ENCODE peak calls at places on chromosomes 3 and 15, in six cellular contexts. T, D, A, G, Q and L are unnamed samples.

GRCh38 chr3:196287066-196287404 is 491 bp downstream of the PCYT1A start:
- DNase-seq in D (peak; percentile 40), A (no peak), T (no peak), G (no peak), Q (no peak), L (peak; percentile 24)

GRCh38 chr3:64098686-64099085 is 75.4 kb upstream of the PSMD6 start:
- DNase-seq in T (no peak), D (no peak), Q (no peak), A (no peak), G (no peak), L (no peak)

GRCh38 chr3:12309716-12310115 is 20.8 kb downstream of the PPARG start:
- DNase-seq in T (no peak), G (no peak), D (no peak), A (no peak), Q (no peak), L (no peak)

GRCh38 chr15:36109943-36110658 is 469.3 kb upstream of the CDIN1 start:
- DNase-seq in G (no peak), Q (peak; percentile 63), A (no peak), D (peak; percentile 44), T (no peak), L (no peak)

GRCh38 chr3:58626841-58627579 is 39.6 kb downstream of the FAM3D start:
- DNase-seq in T (no peak), D (no peak), A (no peak), Q (no peak), G (no peak), L (no peak)

GRCh38 chr3:85835857-85836470 is 877.2 kb downstream of the CADM2 start:
- DNase-seq in A (no peak), T (no peak), D (no peak), Q (no peak), G (no peak), L (no peak)

GRCh38 chr3:148101061-148101460 is 596.6 kb upstream of the AGTR1 start:
- DNase-seq in Q (peak; percentile 63), T (no peak), A (no peak), G (no peak), D (peak; percentile 15), L (no peak)

GRCh38 chr3:127001486-127002194 is 18.7 kb downstream of the PLXNA1 start:
- DNase-seq in G (no peak), A (no peak), Q (no peak), D (no peak), T (no peak), L (no peak)

GRCh38 chr3:149575213-149575961 is 82.4 kb downstream of the WWTR1 start:
- DNase-seq in D (peak; percentile 90), T (no peak), Q (peak; percentile 96), A (no peak), G (no peak), L (no peak)

GRCh38 chr3:76487446-76487845 is 552.5 kb upstream of the ROBO2 start:
- DNase-seq in A (no peak), T (no peak), Q (no peak), D (peak; percentile 0), G (no peak), L (peak; percentile 11)

GRCh38 chr15:89735773-89736172 is 15.3 kb downstream of the MESP1 start:
- DNase-seq in A (no peak), D (no peak), T (no peak), G (no peak), Q (no peak), L (no peak)

GRCh38 chr3:102068327-102068726 is 219.0 kb downstream of the NFKBIZ start:
- DNase-seq in G (no peak), Q (no peak), D (peak; percentile 68), A (no peak), T (no peak), L (no peak)

GRCh38 chr3:138670409-138670808 is 61.8 kb downstream of the FAIM start:
- DNase-seq in A (no peak), G (no peak), T (no peak), Q (no peak), D (no peak), L (no peak)

GRCh38 chr3:88291516-88291915 is 141.8 kb downstream of the C3orf38 start:
- DNase-seq in G (no peak), Q (no peak), T (no peak), A (no peak), D (no peak), L (no peak)

GRCh38 chr3:65600888-65601287 is 437.8 kb downstream of the MAGI1 start:
- DNase-seq in Q (no peak), T (no peak), A (no peak), G (no peak), D (no peak), L (no peak)

GRCh38 chr3:105722943-105723556 is 145.8 kb downstream of the CBLB start:
- DNase-seq in Q (no peak), G (no peak), A (peak; percentile 2), D (no peak), T (no peak), L (no peak)

GRCh38 chr3:96083610-96084009 is 730.8 kb upstream of the EPHA6 start:
- DNase-seq in T (no peak), D (no peak), Q (no peak), A (no peak), G (no peak), L (no peak)

GRCh38 chr3:23495507-23495906 is 292.4 kb downstream of the UBE2E2 start:
- DNase-seq in D (peak; percentile 46), T (no peak), G (no peak), A (no peak), Q (peak; percentile 49), L (no peak)

GRCh38 chr15:80693682-80694623 is 1.2 kb upstream of the ABHD17C start:
- DNase-seq in D (peak; percentile 25), G (no peak), T (no peak), A (no peak), Q (no peak), L (no peak)

GRCh38 chr3:30145281-30145680 is 461.1 kb upstream of the TGFBR2 start:
- DNase-seq in T (no peak), G (no peak), Q (peak; percentile 29), A (no peak), D (peak; percentile 38), L (no peak)

GRCh38 chr15:39860200-39860599 is 59.9 kb downstream of the GPR176 start:
- DNase-seq in D (no peak), Q (no peak), A (no peak), T (no peak), G (no peak), L (no peak)

GRCh38 chr3:50161320-50161719 is 6.2 kb downstream of the SEMA3F start:
- DNase-seq in G (no peak), Q (no peak), A (no peak), D (no peak), T (no peak), L (no peak)

GRCh38 chr15:77537006-77537405 is 95.7 kb downstream of the LINGO1 start:
- DNase-seq in D (no peak), T (no peak), Q (no peak), A (no peak), G (no peak), L (no peak)

GRCh38 chr15:36769110-36769509 is 189.7 kb downstream of the CDIN1 start:
- DNase-seq in Q (peak; percentile 37), G (no peak), A (no peak), T (no peak), D (no peak), L (no peak)

GRCh38 chr15:29452881-29453731 is 183.5 kb upstream of the NSMCE3 start:
- DNase-seq in Q (no peak), G (no peak), A (no peak), T (no peak), D (peak; percentile 81), L (no peak)

GRCh38 chr3:187955076-187955952 is 198.6 kb upstream of the LPP start:
- DNase-seq in G (no peak), A (no peak), D (peak; percentile 96), T (no peak), Q (peak; percentile 91), L (peak; percentile 63)